ENCODE peak calls at places on chromosomes 16 and 17, in four cellular contexts. One of them, this sample, is unnamed.
A peak's percentile ranks its signal among the peaks of the same experiment; 100 is the strongest.

GRCh38 chr16:49515861-49516260 is 142.3 kb downstream of the C16orf78 start:
- DNase-seq in IMR-90: no peak
- DNase-seq in mesendoderm: no peak
- DNase-seq in H1: no peak
- DNase-seq in this sample: no peak

GRCh38 chr17:78046923-78047322 is 81.6 kb downstream of the TMC6 start:
- DNase-seq in IMR-90: no peak
- DNase-seq in mesendoderm: no peak
- DNase-seq in H1: no peak
- DNase-seq in this sample: no peak

GRCh38 chr17:10360578-10360977 is 12.2 kb downstream of the MYH13 start:
- DNase-seq in IMR-90: peak; percentile 9
- DNase-seq in mesendoderm: no peak
- DNase-seq in H1: no peak
- DNase-seq in this sample: no peak

GRCh38 chr17:80339731-80340456 is 75.1 kb upstream of the ENDOV start:
- DNase-seq in IMR-90: no peak
- DNase-seq in mesendoderm: no peak
- DNase-seq in H1: no peak
- DNase-seq in this sample: no peak

GRCh38 chr16:79715088-79715487 is 114.6 kb upstream of the MAF start:
- DNase-seq in IMR-90: no peak
- DNase-seq in mesendoderm: no peak
- DNase-seq in H1: no peak
- DNase-seq in this sample: no peak

GRCh38 chr16:23145186-23145585 is 4.1 kb downstream of the USP31 start:
- DNase-seq in IMR-90: no peak
- DNase-seq in mesendoderm: peak; percentile 52
- DNase-seq in H1: no peak
- DNase-seq in this sample: peak; percentile 46

GRCh38 chr17:75288784-75289121 is 480 bp downstream of the SLC25A19 start:
- DNase-seq in IMR-90: no peak
- DNase-seq in mesendoderm: peak; percentile 57
- DNase-seq in H1: no peak
- DNase-seq in this sample: peak; percentile 67

GRCh38 chr17:5580367-5580766 is 3.9 kb downstream of the NLRP1 start:
- DNase-seq in IMR-90: peak; percentile 35
- DNase-seq in mesendoderm: no peak
- DNase-seq in H1: no peak
- DNase-seq in this sample: no peak

GRCh38 chr17:36008998-36009665 is 7.8 kb upstream of the CCL15 start:
- DNase-seq in IMR-90: peak; percentile 12
- DNase-seq in mesendoderm: peak; percentile 9
- DNase-seq in H1: no peak
- DNase-seq in this sample: peak; percentile 50

GRCh38 chr16:12086861-12087260 is 110.3 kb downstream of the SNX29 start:
- DNase-seq in IMR-90: no peak
- DNase-seq in mesendoderm: no peak
- DNase-seq in H1: no peak
- DNase-seq in this sample: no peak

GRCh38 chr17:10845388-10845751 is 7.5 kb upstream of the PIRT start:
- DNase-seq in IMR-90: no peak
- DNase-seq in mesendoderm: no peak
- DNase-seq in H1: no peak
- DNase-seq in this sample: no peak

GRCh38 chr17:73613947-73614655 is 30.1 kb downstream of the SDK2 start:
- DNase-seq in IMR-90: no peak
- DNase-seq in mesendoderm: peak; percentile 76
- DNase-seq in H1: no peak
- DNase-seq in this sample: peak; percentile 80

GRCh38 chr16:28549301-28549899 is 4.3 kb upstream of the SGF29 start:
- DNase-seq in IMR-90: peak; percentile 53
- DNase-seq in mesendoderm: no peak
- DNase-seq in H1: no peak
- DNase-seq in this sample: no peak

GRCh38 chr17:65576939-65577338 is 15.5 kb upstream of the AXIN2 start:
- DNase-seq in IMR-90: no peak
- DNase-seq in mesendoderm: peak; percentile 98
- DNase-seq in H1: no peak
- DNase-seq in this sample: peak; percentile 79

GRCh38 chr16:90020838-90021382 is 1.7 kb upstream of the DBNDD1 start:
- DNase-seq in IMR-90: peak; percentile 76
- DNase-seq in mesendoderm: peak; percentile 71
- DNase-seq in H1: no peak
- DNase-seq in this sample: no peak

GRCh38 chr17:28714281-28714680 is 2.6 kb upstream of the PROCA1 start:
- DNase-seq in IMR-90: no peak
- DNase-seq in mesendoderm: no peak
- DNase-seq in H1: no peak
- DNase-seq in this sample: peak; percentile 30

GRCh38 chr16:1042776-1043349 is 29.7 kb upstream of the SSTR5 start:
- DNase-seq in IMR-90: no peak
- DNase-seq in mesendoderm: no peak
- DNase-seq in H1: no peak
- DNase-seq in this sample: no peak

GRCh38 chr16:50227665-50228064 is 38.7 kb upstream of the ADCY7 start:
- DNase-seq in IMR-90: no peak
- DNase-seq in mesendoderm: no peak
- DNase-seq in H1: no peak
- DNase-seq in this sample: no peak

GRCh38 chr16:5027575-5028235 is 6.0 kb downstream of the NAGPA start:
- DNase-seq in IMR-90: no peak
- DNase-seq in mesendoderm: no peak
- DNase-seq in H1: no peak
- DNase-seq in this sample: no peak

GRCh38 chr16:78973041-78973440 is 627.5 kb downstream of the MAF start:
- DNase-seq in IMR-90: no peak
- DNase-seq in mesendoderm: no peak
- DNase-seq in H1: no peak
- DNase-seq in this sample: no peak

GRCh38 chr17:2266045-2266864 is 37.3 kb downstream of the SMG6 start:
- DNase-seq in IMR-90: no peak
- DNase-seq in mesendoderm: no peak
- DNase-seq in H1: no peak
- DNase-seq in this sample: no peak

GRCh38 chr16:49312389-49312990 is 30.9 kb upstream of the CBLN1 start:
- DNase-seq in IMR-90: no peak
- DNase-seq in mesendoderm: no peak
- DNase-seq in H1: no peak
- DNase-seq in this sample: no peak

GRCh38 chr16:1915732-1916653 is 2.2 kb downstream of the HS3ST6 start:
- DNase-seq in IMR-90: no peak
- DNase-seq in mesendoderm: no peak
- DNase-seq in H1: no peak
- DNase-seq in this sample: no peak

GRCh38 chr16:74449470-74449869 is 28.2 kb upstream of the CLEC18B start:
- DNase-seq in IMR-90: peak; percentile 79
- DNase-seq in mesendoderm: peak; percentile 23
- DNase-seq in H1: no peak
- DNase-seq in this sample: no peak

GRCh38 chr17:1203111-1203966 is 23.6 kb upstream of the ABR start:
- DNase-seq in IMR-90: peak; percentile 51
- DNase-seq in mesendoderm: peak; percentile 79
- DNase-seq in H1: no peak
- DNase-seq in this sample: peak; percentile 92

GRCh38 chr17:68349157-68349556 is 57.9 kb downstream of the ARSG start:
- DNase-seq in IMR-90: no peak
- DNase-seq in mesendoderm: no peak
- DNase-seq in H1: no peak
- DNase-seq in this sample: no peak

GRCh38 chr17:11705111-11705510 is 106.8 kb downstream of the DNAH9 start:
- DNase-seq in IMR-90: no peak
- DNase-seq in mesendoderm: no peak
- DNase-seq in H1: no peak
- DNase-seq in this sample: no peak

GRCh38 chr16:11781773-11782172 is 15.3 kb downstream of the ZC3H7A start:
- DNase-seq in IMR-90: no peak
- DNase-seq in mesendoderm: no peak
- DNase-seq in H1: no peak
- DNase-seq in this sample: no peak

GRCh38 chr16:56936491-56936890 is 4.5 kb downstream of the HERPUD1 start:
- DNase-seq in IMR-90: no peak
- DNase-seq in mesendoderm: peak; percentile 64
- DNase-seq in H1: no peak
- DNase-seq in this sample: no peak

GRCh38 chr17:8124350-8125195 is 667 bp upstream of the HES7 start:
- DNase-seq in IMR-90: peak; percentile 36
- DNase-seq in mesendoderm: peak; percentile 45
- DNase-seq in H1: no peak
- DNase-seq in this sample: no peak

GRCh38 chr17:55572599-55572998 is 61.3 kb upstream of the SMIM36 start:
- DNase-seq in IMR-90: no peak
- DNase-seq in mesendoderm: no peak
- DNase-seq in H1: no peak
- DNase-seq in this sample: no peak

GRCh38 chr17:81803728-81804558 is at the start of gene GCGR:
- DNase-seq in IMR-90: no peak
- DNase-seq in mesendoderm: no peak
- DNase-seq in H1: no peak
- DNase-seq in this sample: no peak

GRCh38 chr17:73262676-73263642 is 1.3 kb upstream of the CPSF4L start:
- DNase-seq in IMR-90: no peak
- DNase-seq in mesendoderm: peak; percentile 40
- DNase-seq in H1: no peak
- DNase-seq in this sample: no peak

GRCh38 chr16:13957197-13958078 is 37.5 kb downstream of the ERCC4 start:
- DNase-seq in IMR-90: peak; percentile 95
- DNase-seq in mesendoderm: peak; percentile 85
- DNase-seq in H1: no peak
- DNase-seq in this sample: no peak

GRCh38 chr17:2723505-2723996 is 12.0 kb upstream of the CLUH start:
- DNase-seq in IMR-90: no peak
- DNase-seq in mesendoderm: peak; percentile 97
- DNase-seq in H1: peak; percentile 38
- DNase-seq in this sample: peak; percentile 92

GRCh38 chr17:48456584-48456983 is 26.6 kb upstream of the SKAP1 start:
- DNase-seq in IMR-90: no peak
- DNase-seq in mesendoderm: peak; percentile 39
- DNase-seq in H1: no peak
- DNase-seq in this sample: peak; percentile 62

GRCh38 chr17:17018612-17019429 is 23.4 kb upstream of the MPRIP start:
- DNase-seq in IMR-90: no peak
- DNase-seq in mesendoderm: no peak
- DNase-seq in H1: no peak
- DNase-seq in this sample: peak; percentile 36
- H3K56ac ChIP-seq in IMR-90: no peak overlapping the region
- H3K56ac ChIP-seq in mesendoderm: no peak overlapping the region
- H3K56ac ChIP-seq in H1: no peak overlapping the region
- H3K56ac ChIP-seq in this sample: no peak overlapping the region

DNA sequence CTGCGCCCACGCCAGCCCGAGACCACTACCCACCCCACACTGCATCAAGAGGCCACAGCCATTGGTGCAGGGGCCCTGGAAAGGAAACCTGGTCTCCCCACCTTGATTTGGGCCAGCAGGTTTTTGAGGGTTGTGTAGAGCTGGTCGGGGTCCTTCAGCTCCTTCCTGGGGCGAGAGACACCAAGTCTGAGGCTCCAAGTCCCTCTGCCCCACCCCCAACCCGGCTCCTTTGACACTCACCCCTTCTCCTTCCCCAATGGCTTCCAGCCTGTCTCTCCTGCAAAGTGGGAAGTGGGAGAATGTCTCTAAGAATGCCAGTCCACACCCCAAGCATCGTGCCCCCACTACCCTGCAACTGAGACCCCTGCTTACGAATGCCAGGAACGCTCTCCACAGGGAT is 1.6 kb upstream of the DHX58 start:
- DNase-seq in IMR-90: no peak
- DNase-seq in mesendoderm: no peak
- DNase-seq in H1: no peak
- DNase-seq in this sample: no peak
- H3K56ac ChIP-seq in IMR-90: no peak overlapping the region
- H3K56ac ChIP-seq in mesendoderm: no peak overlapping the region
- H3K56ac ChIP-seq in H1: no peak overlapping the region
- H3K56ac ChIP-seq in this sample: no peak overlapping the region

DNA sequence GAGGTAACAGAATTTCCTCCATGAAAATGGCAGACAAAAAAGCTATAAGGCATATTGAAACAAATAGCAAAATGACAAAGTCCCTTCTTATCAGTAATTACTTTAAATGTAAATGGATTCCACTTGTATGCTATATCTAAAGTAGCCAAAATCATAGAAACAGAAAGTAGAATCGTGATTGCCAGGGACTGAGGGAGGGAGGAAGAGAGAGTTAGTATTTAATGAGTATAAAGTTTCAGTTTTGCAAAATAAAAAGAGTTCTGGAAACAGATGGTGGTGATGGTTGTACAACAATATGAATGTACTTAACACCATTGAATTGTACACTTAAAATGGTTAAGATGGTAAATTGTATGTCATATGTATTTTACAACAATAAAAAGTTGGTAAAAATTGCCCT is 407.4 kb downstream of the CA10 start:
- DNase-seq in IMR-90: no peak
- DNase-seq in mesendoderm: no peak
- DNase-seq in H1: no peak
- DNase-seq in this sample: no peak
- H3K56ac ChIP-seq in IMR-90: no peak overlapping the region
- H3K56ac ChIP-seq in mesendoderm: no peak overlapping the region
- H3K56ac ChIP-seq in H1: no peak overlapping the region
- H3K56ac ChIP-seq in this sample: no peak overlapping the region

GRCh38 chr16:58638148-58639036 is 8.8 kb upstream of the CNOT1 start:
- DNase-seq in IMR-90: peak; percentile 91
- DNase-seq in mesendoderm: peak; percentile 84
- DNase-seq in H1: peak; percentile 19
- DNase-seq in this sample: peak; percentile 72
- H3K56ac ChIP-seq in IMR-90: no peak overlapping the region
- H3K56ac ChIP-seq in mesendoderm: no peak overlapping the region
- H3K56ac ChIP-seq in H1: no peak overlapping the region
- H3K56ac ChIP-seq in this sample: no peak overlapping the region

This sample was measured in H9.